ENCODE peak calls at places on chromosomes 2 and 18, in six cellular contexts. One of them, this sample, is unnamed.

GRCh38 chr2:239397856-239398470 is 2.9 kb downstream of the HDAC4 start:
- DNase-seq in hepatocyte: no peak
- DNase-seq in SK-N-SH: no peak
- DNase-seq in GM23338: no peak
- DNase-seq in fibroblast of lung: peak; percentile 26
- DNase-seq in K562: no peak
- DNase-seq in this sample: no peak

GRCh38 chr2:57947398-57947797 is 99.2 kb upstream of the VRK2 start:
- DNase-seq in hepatocyte: no peak
- DNase-seq in SK-N-SH: no peak
- DNase-seq in GM23338: no peak
- DNase-seq in fibroblast of lung: no peak
- DNase-seq in K562: no peak
- DNase-seq in this sample: no peak

GRCh38 chr2:205580591-205580990 is 101.7 kb upstream of the NRP2 start:
- DNase-seq in hepatocyte: no peak
- DNase-seq in SK-N-SH: no peak
- DNase-seq in GM23338: no peak
- DNase-seq in fibroblast of lung: peak; percentile 43
- DNase-seq in K562: no peak
- DNase-seq in this sample: no peak

GRCh38 chr2:109473006-109473380 is 140.8 kb downstream of the SEPTIN10 start:
- DNase-seq in hepatocyte: no peak
- DNase-seq in SK-N-SH: peak; percentile 74
- DNase-seq in GM23338: peak; percentile 39
- DNase-seq in fibroblast of lung: no peak
- DNase-seq in K562: no peak
- DNase-seq in this sample: no peak

GRCh38 chr2:234571620-234572407 is 74.9 kb upstream of the ARL4C start:
- DNase-seq in hepatocyte: peak; percentile 21
- DNase-seq in SK-N-SH: no peak
- DNase-seq in GM23338: no peak
- DNase-seq in fibroblast of lung: peak; percentile 53
- DNase-seq in K562: no peak
- DNase-seq in this sample: no peak

GRCh38 chr2:118761791-118762190 is 85.7 kb downstream of the EN1 start:
- DNase-seq in hepatocyte: no peak
- DNase-seq in SK-N-SH: no peak
- DNase-seq in GM23338: no peak
- DNase-seq in fibroblast of lung: no peak
- DNase-seq in K562: no peak
- DNase-seq in this sample: no peak

GRCh38 chr2:204110250-204111183 is 174.0 kb downstream of the ICOS start:
- DNase-seq in hepatocyte: no peak
- DNase-seq in SK-N-SH: no peak
- DNase-seq in GM23338: no peak
- DNase-seq in fibroblast of lung: peak; percentile 6
- DNase-seq in K562: no peak
- DNase-seq in this sample: no peak

GRCh38 chr2:222794585-222795579 is 66.0 kb upstream of the ACSL3 start:
- DNase-seq in hepatocyte: no peak
- DNase-seq in SK-N-SH: no peak
- DNase-seq in GM23338: peak; percentile 31
- DNase-seq in fibroblast of lung: no peak
- DNase-seq in K562: peak; percentile 33
- DNase-seq in this sample: no peak

GRCh38 chr2:3108105-3108504 is 269.5 kb downstream of the EIPR1 start:
- DNase-seq in hepatocyte: no peak
- DNase-seq in SK-N-SH: no peak
- DNase-seq in GM23338: no peak
- DNase-seq in fibroblast of lung: no peak
- DNase-seq in K562: no peak
- DNase-seq in this sample: no peak

GRCh38 chr2:197274349-197274748 is 36.2 kb downstream of the ANKRD44 start:
- DNase-seq in hepatocyte: no peak
- DNase-seq in SK-N-SH: no peak
- DNase-seq in GM23338: no peak
- DNase-seq in fibroblast of lung: no peak
- DNase-seq in K562: no peak
- DNase-seq in this sample: no peak

GRCh38 chr2:27776097-27776496 is 4.6 kb downstream of the MRPL33 start:
- DNase-seq in hepatocyte: peak; percentile 54
- DNase-seq in SK-N-SH: no peak
- DNase-seq in GM23338: no peak
- DNase-seq in fibroblast of lung: peak; percentile 48
- DNase-seq in K562: no peak
- DNase-seq in this sample: no peak

GRCh38 chr2:227103583-227103982 is 60.4 kb downstream of the COL4A4 start:
- DNase-seq in hepatocyte: no peak
- DNase-seq in SK-N-SH: no peak
- DNase-seq in GM23338: no peak
- DNase-seq in fibroblast of lung: no peak
- DNase-seq in K562: no peak
- DNase-seq in this sample: no peak

GRCh38 chr18:46641917-46642316 is 15.1 kb downstream of the LOXHD1 start:
- DNase-seq in hepatocyte: no peak
- DNase-seq in SK-N-SH: no peak
- DNase-seq in GM23338: no peak
- DNase-seq in fibroblast of lung: peak; percentile 12
- DNase-seq in K562: no peak
- DNase-seq in this sample: no peak

GRCh38 chr2:71887196-71887595 is 260.5 kb downstream of the CYP26B1 start:
- DNase-seq in hepatocyte: no peak
- DNase-seq in SK-N-SH: no peak
- DNase-seq in GM23338: no peak
- DNase-seq in fibroblast of lung: no peak
- DNase-seq in K562: no peak
- DNase-seq in this sample: no peak

GRCh38 chr2:129191530-129191929 is 787.9 kb upstream of the RAB6C start:
- DNase-seq in hepatocyte: peak; percentile 30
- DNase-seq in SK-N-SH: no peak
- DNase-seq in GM23338: peak; percentile 91
- DNase-seq in fibroblast of lung: no peak
- DNase-seq in K562: no peak
- DNase-seq in this sample: peak; percentile 17

GRCh38 chr2:162058973-162059668 is 14.9 kb downstream of the DPP4 start:
- DNase-seq in hepatocyte: no peak
- DNase-seq in SK-N-SH: no peak
- DNase-seq in GM23338: no peak
- DNase-seq in fibroblast of lung: peak; percentile 63
- DNase-seq in K562: no peak
- DNase-seq in this sample: no peak

GRCh38 chr2:155442755-155443372 is 744.4 kb downstream of the KCNJ3 start:
- DNase-seq in hepatocyte: no peak
- DNase-seq in SK-N-SH: no peak
- DNase-seq in GM23338: no peak
- DNase-seq in fibroblast of lung: peak; percentile 6
- DNase-seq in K562: peak; percentile 3
- DNase-seq in this sample: no peak

GRCh38 chr2:9255416-9255815 is 48.8 kb downstream of the ASAP2 start:
- DNase-seq in hepatocyte: no peak
- DNase-seq in SK-N-SH: no peak
- DNase-seq in GM23338: no peak
- DNase-seq in fibroblast of lung: no peak
- DNase-seq in K562: no peak
- DNase-seq in this sample: no peak

GRCh38 chr2:219539926-219540678 is 3.5 kb downstream of the CHPF start:
- DNase-seq in hepatocyte: no peak
- DNase-seq in SK-N-SH: no peak
- DNase-seq in GM23338: no peak
- DNase-seq in fibroblast of lung: no peak
- DNase-seq in K562: no peak
- DNase-seq in this sample: no peak

GRCh38 chr18:57352271-57352701 is at the start of gene ST8SIA3:
- DNase-seq in hepatocyte: no peak
- DNase-seq in SK-N-SH: peak; percentile 80
- DNase-seq in GM23338: peak; percentile 54
- DNase-seq in fibroblast of lung: no peak
- DNase-seq in K562: no peak
- DNase-seq in this sample: no peak

GRCh38 chr2:25398534-25398933 is 56.8 kb upstream of the DNMT3A start:
- DNase-seq in hepatocyte: no peak
- DNase-seq in SK-N-SH: no peak
- DNase-seq in GM23338: no peak
- DNase-seq in fibroblast of lung: no peak
- DNase-seq in K562: no peak
- DNase-seq in this sample: no peak

GRCh38 chr2:150486539-150487484 is 655 bp downstream of the RND3 start:
- DNase-seq in hepatocyte: peak; percentile 51
- DNase-seq in SK-N-SH: peak; percentile 65
- DNase-seq in GM23338: peak; percentile 30
- DNase-seq in fibroblast of lung: peak; percentile 62
- DNase-seq in K562: no peak
- DNase-seq in this sample: no peak

GRCh38 chr2:80517301-80517700 is 212.7 kb upstream of the LRRTM1 start:
- DNase-seq in hepatocyte: no peak
- DNase-seq in SK-N-SH: no peak
- DNase-seq in GM23338: no peak
- DNase-seq in fibroblast of lung: no peak
- DNase-seq in K562: no peak
- DNase-seq in this sample: no peak

GRCh38 chr2:184357033-184357432 is 241.3 kb upstream of the ZNF804A start:
- DNase-seq in hepatocyte: no peak
- DNase-seq in SK-N-SH: no peak
- DNase-seq in GM23338: no peak
- DNase-seq in fibroblast of lung: no peak
- DNase-seq in K562: peak; percentile 2
- DNase-seq in this sample: no peak

GRCh38 chr2:209519911-209520310 is 96.1 kb downstream of the MAP2 start:
- DNase-seq in hepatocyte: no peak
- DNase-seq in SK-N-SH: no peak
- DNase-seq in GM23338: peak; percentile 30
- DNase-seq in fibroblast of lung: no peak
- DNase-seq in K562: no peak
- DNase-seq in this sample: no peak

GRCh38 chr2:60000681-60001080 is 552.8 kb downstream of the BCL11A start:
- DNase-seq in hepatocyte: no peak
- DNase-seq in SK-N-SH: no peak
- DNase-seq in GM23338: no peak
- DNase-seq in fibroblast of lung: no peak
- DNase-seq in K562: no peak
- DNase-seq in this sample: no peak

GRCh38 chr2:46248171-46248570 is 49.0 kb upstream of the EPAS1 start:
- DNase-seq in hepatocyte: no peak
- DNase-seq in SK-N-SH: no peak
- DNase-seq in GM23338: no peak
- DNase-seq in fibroblast of lung: no peak
- DNase-seq in K562: no peak
- DNase-seq in this sample: no peak

GRCh38 chr2:235230809-235231601 is 262.8 kb upstream of the AGAP1 start:
- DNase-seq in hepatocyte: no peak
- DNase-seq in SK-N-SH: peak; percentile 35
- DNase-seq in GM23338: no peak
- DNase-seq in fibroblast of lung: peak; percentile 30
- DNase-seq in K562: no peak
- DNase-seq in this sample: no peak

GRCh38 chr2:179302764-179303561 is 38.3 kb upstream of the SESTD1 start:
- DNase-seq in hepatocyte: no peak
- DNase-seq in SK-N-SH: no peak
- DNase-seq in GM23338: no peak
- DNase-seq in fibroblast of lung: no peak
- DNase-seq in K562: no peak
- DNase-seq in this sample: no peak

GRCh38 chr18:46497129-46497528 is 159.9 kb downstream of the LOXHD1 start:
- DNase-seq in hepatocyte: peak; percentile 71
- DNase-seq in SK-N-SH: no peak
- DNase-seq in GM23338: peak; percentile 78
- DNase-seq in fibroblast of lung: peak; percentile 14
- DNase-seq in K562: peak; percentile 22
- DNase-seq in this sample: no peak

GRCh38 chr18:79069792-79070151 is 578 bp downstream of the ATP9B start:
- DNase-seq in hepatocyte: no peak
- DNase-seq in SK-N-SH: no peak
- DNase-seq in GM23338: no peak
- DNase-seq in fibroblast of lung: no peak
- DNase-seq in K562: no peak
- DNase-seq in this sample: no peak

GRCh38 chr18:79070486-79070885 is 1.3 kb downstream of the ATP9B start:
- DNase-seq in hepatocyte: no peak
- DNase-seq in SK-N-SH: no peak
- DNase-seq in GM23338: no peak
- DNase-seq in fibroblast of lung: no peak
- DNase-seq in K562: no peak
- DNase-seq in this sample: no peak

GRCh38 chr18:79067611-79068010 is 1.6 kb upstream of the ATP9B start:
- DNase-seq in hepatocyte: no peak
- DNase-seq in SK-N-SH: no peak
- DNase-seq in GM23338: no peak
- DNase-seq in fibroblast of lung: no peak
- DNase-seq in K562: no peak
- DNase-seq in this sample: no peak

GRCh38 chr18:79068946-79069791 is at the start of gene ATP9B:
- DNase-seq in hepatocyte: peak; percentile 100
- DNase-seq in SK-N-SH: peak; percentile 98
- DNase-seq in GM23338: peak; percentile 99
- DNase-seq in fibroblast of lung: peak; percentile 96
- DNase-seq in K562: peak; percentile 92
- DNase-seq in this sample: peak; percentile 87

GRCh38 chr18:79068299-79068945 is 772 bp upstream of the ATP9B start:
- DNase-seq in hepatocyte: no peak
- DNase-seq in SK-N-SH: no peak
- DNase-seq in GM23338: peak; percentile 50
- DNase-seq in fibroblast of lung: peak; percentile 16
- DNase-seq in K562: no peak
- DNase-seq in this sample: no peak
- H3K4me2 ChIP-seq in hepatocyte: peak overlapping the region; percentile 76
- H3K4me2 ChIP-seq in SK-N-SH: no peak overlapping the region
- H3K4me2 ChIP-seq in GM23338: peak overlapping the region; percentile 81
- H3K4me2 ChIP-seq in fibroblast of lung: peak overlapping the region; percentile 79
- H3K4me2 ChIP-seq in K562: peak overlapping the region; percentile 32
- H3K4me2 ChIP-seq in this sample: peak overlapping the region; percentile 94

GRCh38 chr2:173817582-173817981 is 147.6 kb downstream of the SP3 start:
- DNase-seq in hepatocyte: no peak
- DNase-seq in SK-N-SH: no peak
- DNase-seq in GM23338: no peak
- DNase-seq in fibroblast of lung: no peak
- DNase-seq in K562: no peak
- DNase-seq in this sample: no peak
- H3K4me3 ChIP-seq in hepatocyte: no peak overlapping the region
- H3K4me3 ChIP-seq in SK-N-SH: no peak overlapping the region
- H3K4me3 ChIP-seq in GM23338: no peak overlapping the region
- H3K4me3 ChIP-seq in fibroblast of lung: no peak overlapping the region
- H3K4me3 ChIP-seq in K562: no peak overlapping the region
- H3K4me3 ChIP-seq in this sample: no peak overlapping the region

GRCh38 chr2:17962874-17963273 is 84.4 kb downstream of the KCNS3 start:
- DNase-seq in hepatocyte: peak; percentile 16
- DNase-seq in SK-N-SH: no peak
- DNase-seq in GM23338: peak; percentile 53
- DNase-seq in fibroblast of lung: peak; percentile 36
- DNase-seq in K562: no peak
- DNase-seq in this sample: no peak
- H2AFZ ChIP-seq in hepatocyte: no peak overlapping the region
- H2AFZ ChIP-seq in SK-N-SH: no peak overlapping the region
- H2AFZ ChIP-seq in GM23338: no peak overlapping the region
- H2AFZ ChIP-seq in fibroblast of lung: no peak overlapping the region
- H2AFZ ChIP-seq in K562: no peak overlapping the region
- H2AFZ ChIP-seq in this sample: no peak overlapping the region

GRCh38 chr2:186493564-186494085 is 7.6 kb downstream of the ZC3H15 start:
- DNase-seq in hepatocyte: no peak
- DNase-seq in SK-N-SH: no peak
- DNase-seq in GM23338: no peak
- DNase-seq in fibroblast of lung: no peak
- DNase-seq in K562: no peak
- DNase-seq in this sample: no peak
- H3K4me2 ChIP-seq in hepatocyte: no peak overlapping the region
- H3K4me2 ChIP-seq in SK-N-SH: no peak overlapping the region
- H3K4me2 ChIP-seq in GM23338: no peak overlapping the region
- H3K4me2 ChIP-seq in fibroblast of lung: no peak overlapping the region
- H3K4me2 ChIP-seq in K562: no peak overlapping the region
- H3K4me2 ChIP-seq in this sample: no peak overlapping the region